ENCODE peak calls at places on chromosomes 1 and 21, in eight cellular contexts. L is HTR-8/SVneo; K is adipocyte; S is stimulated activated CD4-positive, alpha-beta T cell treated with anti-CD3 and anti-CD28 coated beads, Interleukin-12 subunit alpha, Interleukin-12 subunit beta, amount 100 ng/mL, for 48 hours; R is Jurkat, Clone E6-1; Y is colonic mucosa; H is stimulated activated CD8-positive, alpha-beta memory T cell treated with anti-CD3 and anti-CD28 coated beads, Interleukin-7, amount 100 ng/mL, for 4 hours; C is omental fat pad. Q is an unnamed sample.

GRCh38 chr1:211734791-211735190 is 59.4 kb upstream of the NEK2 start:
- DNase-seq in H (no peak), R (no peak), S (no peak), Y (peak), K (no peak), C (no peak), L (no peak), Q (no peak)

GRCh38 chr21:16330340-16331319 is 600.8 kb downstream of the USP25 start:
- DNase-seq in S (no peak), L (peak), Y (peak), K (peak), C (no peak), H (no peak), R (peak), Q (peak)

GRCh38 chr1:165763442-165763841 is 5.2 kb downstream of the TMCO1 start:
- DNase-seq in S (no peak), L (no peak), C (no peak), K (no peak), R (no peak), Y (no peak), H (no peak), Q (no peak)

GRCh38 chr1:1684031-1684681 is 8.4 kb downstream of the SLC35E2B start:
- DNase-seq in L (no peak), K (no peak), C (no peak), H (no peak), R (no peak), S (no peak), Y (no peak), Q (no peak)

GRCh38 chr1:218488986-218489385 is 143.8 kb downstream of the TGFB2 start:
- DNase-seq in C (no peak), K (no peak), H (no peak), R (no peak), L (peak), Y (no peak), S (no peak), Q (no peak)

GRCh38 chr1:228379165-228379460 is 27.5 kb downstream of the TRIM11 start:
- DNase-seq in L (no peak), K (peak), H (no peak), R (no peak), C (no peak), Y (peak), S (no peak), Q (no peak)

GRCh38 chr1:33410091-33410701 is 20.7 kb downstream of the PHC2 start:
- DNase-seq in H (no peak), R (no peak), K (peak), C (no peak), S (no peak), L (no peak), Y (no peak), Q (no peak)

GRCh38 chr1:180530501-180530900 is 28.1 kb upstream of the ACBD6 start:
- DNase-seq in Y (peak), L (peak), S (no peak), K (peak), H (no peak), C (no peak), R (no peak), Q (no peak)

GRCh38 chr1:247332215-247332900 is 691 bp upstream of the ZNF496 start:
- DNase-seq in H (peak), C (no peak), S (peak), R (no peak), Y (peak), K (peak), L (peak), Q (peak)

GRCh38 chr1:154714638-154715037 is 106.7 kb upstream of the ADAR start:
- DNase-seq in Y (no peak), L (peak), R (no peak), K (no peak), S (no peak), C (no peak), H (no peak), Q (peak)

GRCh38 chr1:33826711-33827110 is 37.2 kb upstream of the HMGB4 start:
- DNase-seq in S (no peak), H (no peak), K (no peak), L (no peak), C (no peak), Y (no peak), R (no peak), Q (no peak)

GRCh38 chr21:18468775-18469174 is 65.2 kb upstream of the TMPRSS15 start:
- DNase-seq in L (no peak), Y (no peak), H (no peak), K (no peak), S (no peak), R (no peak), C (no peak), Q (no peak)

GRCh38 chr1:20416706-20417105 is 69.3 kb downstream of the CAMK2N1 start:
- DNase-seq in C (no peak), H (no peak), S (no peak), Y (no peak), L (no peak), K (no peak), R (no peak), Q (peak)

GRCh38 chr1:180188103-180188506 is 33.4 kb downstream of the QSOX1 start:
- DNase-seq in Y (peak), S (no peak), R (no peak), C (no peak), K (peak), H (no peak), L (peak), Q (no peak)

GRCh38 chr1:161261859-161262225 is 3.3 kb downstream of the PCP4L1 start:
- DNase-seq in S (no peak), L (no peak), Y (no peak), R (no peak), K (no peak), H (no peak), C (no peak), Q (no peak)

GRCh38 chr21:32147041-32147440 is 131.8 kb downstream of the MIS18A start:
- DNase-seq in Y (no peak), R (no peak), H (no peak), L (no peak), C (no peak), S (no peak), K (no peak), Q (no peak)

GRCh38 chr1:226530591-226530990 is 18.0 kb upstream of the STUM start:
- DNase-seq in Y (no peak), L (no peak), S (no peak), K (no peak), R (no peak), C (no peak), H (no peak), Q (no peak)

GRCh38 chr1:93016171-93016570 is 54.9 kb upstream of the DIPK1A start:
- DNase-seq in R (no peak), C (no peak), H (no peak), Y (no peak), K (no peak), S (no peak), L (no peak), Q (no peak)

GRCh38 chr1:109802901-109803561 is 39.3 kb upstream of the EPS8L3 start:
- DNase-seq in R (no peak), L (no peak), C (peak), Y (peak), H (no peak), K (no peak), S (no peak), Q (no peak)

GRCh38 chr21:42839271-42840231 is 39.8 kb downstream of the WDR4 start:
- DNase-seq in L (no peak), R (no peak), S (no peak), C (no peak), K (no peak), H (no peak), Y (no peak), Q (no peak)

GRCh38 chr1:30379684-30380624 is 343.4 kb downstream of the MATN1 start:
- DNase-seq in C (peak), H (no peak), S (peak), K (peak), Y (peak), R (peak), L (peak), Q (peak)

GRCh38 chr1:118143136-118143535 is 41.9 kb downstream of the SPAG17 start:
- DNase-seq in K (no peak), L (no peak), S (no peak), Y (no peak), C (no peak), R (no peak), H (no peak), Q (no peak)

GRCh38 chr1:173527151-173527826 is 50.2 kb downstream of the PRDX6 start:
- DNase-seq in H (no peak), C (peak), L (no peak), K (peak), R (no peak), Y (no peak), S (no peak), Q (no peak)

Q was measured in lower leg skin.